ENCODE peak calls at places on chromosome 4, in eight cellular contexts. G is suprapubic skin, Q is brain microvascular endothelial cell, S is fibroblast of mammary gland, V is mammary epithelial cell, L is ovary, N is RWPE1, H is cardiac muscle cell. Z is an unnamed sample.

GRCh38 chr4:166808380-166808779 is 425.9 kb downstream of the SPOCK3 start:
- DNase-seq in S (no peak), Q (no peak), G (no peak), L (no peak), V (no peak), N (no peak), H (no peak), Z (no peak)

GRCh38 chr4:66014146-66014765 is 344.0 kb upstream of the EPHA5 start:
- DNase-seq in V (no peak), G (no peak), H (peak), L (no peak), N (no peak), Q (no peak), S (no peak), Z (no peak)

GRCh38 chr4:139085141-139085540 is 69.6 kb downstream of the NOCT start:
- DNase-seq in L (no peak), N (no peak), H (no peak), S (peak), Q (no peak), V (peak), G (no peak), Z (no peak)

GRCh38 chr4:146333187-146333894 is 119.0 kb downstream of the REELD1 start:
- DNase-seq in G (no peak), N (peak), S (peak), V (peak), Q (peak), L (no peak), H (no peak), Z (peak)

GRCh38 chr4:104693601-104694201 is 199.0 kb upstream of the CXXC4 start:
- DNase-seq in N (peak), H (no peak), L (no peak), S (peak), Q (no peak), V (peak), G (no peak), Z (peak)

GRCh38 chr4:166501941-166502382 is 628.9 kb downstream of the TLL1 start:
- DNase-seq in V (no peak), H (peak), L (no peak), N (peak), S (peak), Q (peak), G (no peak), Z (peak)

GRCh38 chr4:12179264-12179616 is 750.5 kb upstream of the HS3ST1 start:
- DNase-seq in S (no peak), G (no peak), L (peak), N (no peak), Q (no peak), V (no peak), H (peak), Z (no peak)

GRCh38 chr4:140748171-140748570 is 8.0 kb downstream of the TBC1D9 start:
- DNase-seq in G (no peak), N (no peak), L (no peak), S (no peak), H (no peak), Q (no peak), V (no peak), Z (no peak)

GRCh38 chr4:59571805-59572430 is 1628.2 kb upstream of the ADGRL3 start:
- DNase-seq in Q (no peak), V (no peak), H (no peak), S (no peak), N (no peak), G (no peak), L (no peak), Z (no peak)

GRCh38 chr4:150217192-150217591 is 138.9 kb downstream of the DCLK2 start:
- DNase-seq in V (peak), Q (peak), N (peak), S (peak), H (peak), L (no peak), G (no peak), Z (no peak)

GRCh38 chr4:180436366-180436765 is 1806.8 kb upstream of the TENM3 start:
- DNase-seq in S (no peak), H (no peak), N (no peak), Q (no peak), L (no peak), G (no peak), V (no peak), Z (no peak)

GRCh38 chr4:79050521-79050880 is 111.3 kb upstream of the PAQR3 start:
- DNase-seq in Q (no peak), L (no peak), G (no peak), N (no peak), V (no peak), H (no peak), S (no peak), Z (no peak)

GRCh38 chr4:79651516-79651915 is 243.5 kb upstream of the GK2 start:
- DNase-seq in S (no peak), G (no peak), H (no peak), V (no peak), Q (peak), L (no peak), N (no peak), Z (no peak)

GRCh38 chr4:184410748-184411147 is 63.6 kb downstream of the IRF2 start:
- DNase-seq in G (no peak), N (no peak), L (no peak), S (no peak), V (no peak), Q (no peak), H (no peak), Z (no peak)

GRCh38 chr4:183250831-183251230 is 69.2 kb downstream of the CLDN22 start:
- DNase-seq in G (no peak), L (no peak), Q (no peak), S (no peak), N (no peak), V (no peak), H (no peak), Z (no peak)

GRCh38 chr4:188053302-188053701 is 56.1 kb downstream of the TRIML2 start:
- DNase-seq in S (no peak), G (no peak), L (no peak), V (no peak), N (no peak), Q (no peak), H (no peak), Z (no peak)

GRCh38 chr4:64883087-64883926 is 474.1 kb upstream of the TECRL start:
- DNase-seq in G (no peak), S (no peak), V (no peak), N (no peak), H (no peak), Q (no peak), L (no peak), Z (peak)

GRCh38 chr4:69092190-69092589 is 4.1 kb upstream of the UGT2B7 start:
- DNase-seq in L (no peak), V (peak), N (peak), H (no peak), G (no peak), Q (peak), S (peak), Z (no peak)

GRCh38 chr4:140158234-140159030 is 4.4 kb upstream of the MAML3 start:
- DNase-seq in N (no peak), H (no peak), L (no peak), S (peak), V (no peak), Q (no peak), G (no peak), Z (no peak)

GRCh38 chr4:139935911-139936310 is 218.1 kb downstream of the MAML3 start:
- DNase-seq in G (no peak), S (no peak), H (no peak), N (no peak), L (no peak), Q (no peak), V (no peak), Z (no peak)

GRCh38 chr4:123599920-123600394 is 203.4 kb downstream of the SPRY1 start:
- DNase-seq in Q (peak), N (no peak), H (peak), S (peak), L (peak), G (peak), V (no peak), Z (peak)

GRCh38 chr4:153207561-153207960 is 3.3 kb downstream of the TRIM2 start:
- DNase-seq in V (no peak), L (no peak), Q (peak), S (peak), H (peak), N (peak), G (no peak), Z (no peak)

GRCh38 chr4:101328063-101328602 is 19.2 kb downstream of the PPP3CA start:
- DNase-seq in L (no peak), N (no peak), H (no peak), S (no peak), G (no peak), V (no peak), Q (no peak), Z (peak)

GRCh38 chr4:81257021-81257420 is 42.0 kb upstream of the PRKG2 start:
- DNase-seq in Q (peak), V (peak), L (no peak), S (peak), H (no peak), N (no peak), G (no peak), Z (no peak)

GRCh38 chr4:142516686-142517145 is 329.4 kb downstream of the INPP4B start:
- DNase-seq in V (peak), S (peak), N (peak), Q (no peak), L (no peak), G (no peak), H (peak), Z (no peak)

GRCh38 chr4:21512351-21512750 is 436.2 kb downstream of the KCNIP4 start:
- DNase-seq in S (peak), N (peak), L (no peak), Q (peak), H (peak), G (no peak), V (peak), Z (no peak)

GRCh38 chr4:145440292-145441007 is 41.2 kb upstream of the SMAD1 start:
- DNase-seq in H (no peak), V (no peak), S (no peak), N (no peak), G (no peak), Q (no peak), L (no peak), Z (no peak)

GRCh38 chr4:163148466-163149336 is 18.0 kb downstream of the NAF1 start:
- DNase-seq in H (no peak), N (no peak), Q (no peak), G (no peak), V (no peak), L (no peak), S (no peak), Z (no peak)

GRCh38 chr4:172983014-172983413 is 185.6 kb upstream of the GALNT7 start:
- DNase-seq in Q (no peak), V (no peak), N (no peak), S (peak), L (no peak), G (no peak), H (no peak), Z (no peak)

GRCh38 chr4:39713691-39714090 is 15.8 kb downstream of the UBE2K start:
- DNase-seq in G (no peak), S (peak), L (no peak), V (no peak), Q (no peak), N (no peak), H (no peak), Z (no peak)

GRCh38 chr4:105923507-105924238 is 28.4 kb downstream of the NPNT start:
- DNase-seq in Q (peak), V (peak), N (peak), G (no peak), L (no peak), S (peak), H (no peak), Z (no peak)

GRCh38 chr4:128163177-128164117 is 102.3 kb downstream of the LARP1B start:
- DNase-seq in L (no peak), G (no peak), S (peak), V (peak), H (no peak), N (peak), Q (no peak), Z (no peak)

GRCh38 chr4:133186845-133187244 is 37.8 kb downstream of the PCDH10 start:
- DNase-seq in V (no peak), Q (peak), G (no peak), S (no peak), H (no peak), N (no peak), L (no peak), Z (no peak)

GRCh38 chr4:28378109-28378830 is 1517.6 kb downstream of the STIM2 start:
- DNase-seq in V (no peak), G (no peak), Q (no peak), S (peak), H (no peak), L (no peak), N (no peak), Z (no peak)

GRCh38 chr4:128565565-128566186 is 243.8 kb upstream of the JADE1 start:
- DNase-seq in Q (no peak), L (peak), G (no peak), V (no peak), N (peak), H (peak), S (peak), Z (peak)

GRCh38 chr4:25535278-25535677 is 120.4 kb upstream of the SLC34A2 start:
- DNase-seq in L (no peak), S (no peak), G (no peak), Q (no peak), V (no peak), N (no peak), H (no peak), Z (no peak)

GRCh38 chr4:25528391-25528790 is 127.3 kb upstream of the SLC34A2 start:
- DNase-seq in G (no peak), S (no peak), H (no peak), V (no peak), L (no peak), N (no peak), Q (no peak), Z (no peak)

GRCh38 chr4:25533237-25533636 is 122.4 kb upstream of the SLC34A2 start:
- DNase-seq in H (no peak), G (no peak), L (no peak), N (no peak), V (no peak), S (no peak), Q (no peak), Z (no peak)

GRCh38 chr4:25532579-25532978 is 123.1 kb upstream of the SLC34A2 start:
- DNase-seq in H (no peak), N (no peak), V (no peak), G (no peak), Q (no peak), S (peak), L (no peak), Z (no peak)

GRCh38 chr4:25531272-25531671 is 124.4 kb upstream of the SLC34A2 start:
- DNase-seq in V (no peak), G (no peak), L (no peak), H (no peak), Q (no peak), N (no peak), S (no peak), Z (no peak)
- TF ChIP-seq CTCF in V (peak), G (no peak), L (no peak), H (peak), Q (peak), N (no peak), S (peak), Z (no peak)

DNA sequence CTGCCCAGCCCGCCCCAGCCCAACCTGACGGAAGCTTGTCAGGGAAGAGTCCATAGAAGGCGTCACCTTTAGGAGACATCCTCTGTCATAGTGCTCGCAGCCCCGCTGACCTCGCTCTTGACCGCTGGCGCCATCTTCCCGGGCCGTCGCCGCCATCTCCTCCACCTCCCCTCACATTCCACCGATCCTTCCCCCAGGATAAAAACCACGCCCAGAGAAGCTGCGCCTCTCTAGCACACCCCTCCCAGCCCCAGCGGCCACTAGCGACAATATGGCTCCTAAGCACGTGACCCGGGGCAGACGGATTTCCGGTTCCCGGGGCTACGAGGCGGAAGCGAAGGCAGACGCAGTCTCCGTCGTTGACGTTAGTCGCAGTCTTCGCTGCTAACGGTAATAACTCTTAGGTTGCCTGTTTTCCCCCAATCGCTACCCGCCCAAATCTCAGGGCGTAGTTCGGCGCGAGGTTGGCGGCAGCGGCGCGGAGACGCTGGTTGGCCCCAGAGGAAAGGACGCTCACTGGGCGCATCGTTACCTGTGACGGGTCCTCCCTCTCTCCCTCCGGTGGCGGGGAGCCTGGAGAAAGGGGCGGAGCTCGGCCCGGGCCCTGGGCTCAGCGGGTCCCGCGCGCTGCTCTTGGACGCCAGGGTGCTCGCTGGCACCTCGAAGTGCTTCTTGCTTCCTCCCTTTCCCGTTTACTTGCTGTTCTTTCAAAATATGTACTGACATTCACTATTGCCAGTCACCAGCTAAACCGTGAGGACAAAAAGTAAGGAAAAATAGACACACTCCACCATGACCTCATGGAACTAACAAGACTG is at the start of the genes RCHY1 and THAP6:
- DNase-seq in H (peak), L (peak), V (peak), Q (peak), G (peak), S (peak), N (peak), Z (peak)
- TF ChIP-seq CTCF in H (no peak), L (no peak), V (no peak), Q (peak), G (no peak), S (no peak), N (no peak), Z (no peak)

DNA sequence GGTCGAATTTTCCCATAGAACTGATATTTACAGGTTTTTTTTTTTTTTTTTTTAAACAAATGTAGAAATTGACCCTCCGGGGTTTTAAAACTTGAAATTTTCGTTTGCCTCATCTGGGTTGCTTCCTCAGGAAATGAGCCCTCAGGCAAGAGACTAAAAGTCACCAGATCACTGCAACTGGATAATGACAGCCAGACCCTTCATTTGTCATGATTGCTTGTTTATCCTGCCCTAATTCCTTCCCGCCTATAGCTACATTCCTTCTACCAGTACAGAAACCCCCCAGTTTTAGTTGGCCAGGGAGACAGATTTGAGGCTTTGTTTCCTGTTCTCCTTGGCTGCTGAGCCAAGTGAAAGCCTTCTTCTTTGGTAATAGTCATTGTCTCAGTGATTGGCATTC is 44.0 kb upstream of the IGFBP7 start:
- DNase-seq in S (no peak), V (peak), N (no peak), L (no peak), H (no peak), G (no peak), Q (no peak), Z (no peak)
- TF ChIP-seq CTCF in S (no peak), V (no peak), N (no peak), L (no peak), H (no peak), G (no peak), Q (no peak), Z (no peak)

DNA sequence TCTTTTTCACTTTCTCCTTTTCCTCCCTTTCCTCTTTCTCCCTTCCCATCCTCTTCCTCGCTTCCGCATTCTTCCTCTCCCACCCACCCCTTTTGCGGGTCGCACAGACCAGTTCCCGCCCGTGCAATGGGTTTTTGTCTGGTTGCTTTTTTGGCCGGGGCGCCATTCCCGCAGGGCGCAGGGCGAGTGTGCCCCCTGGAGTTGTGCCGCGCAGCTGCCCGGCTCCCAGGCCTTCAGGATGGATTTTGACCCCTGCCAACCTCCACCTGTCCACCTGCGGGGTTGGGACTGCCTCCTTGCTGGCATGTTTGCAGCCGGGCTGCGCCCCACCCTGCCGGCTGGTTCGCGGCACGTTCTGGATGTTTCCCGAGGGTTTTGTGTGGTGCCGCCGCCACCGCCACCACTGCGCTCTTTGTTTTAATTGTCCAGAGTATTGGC is 578 bp upstream of the SEL1L3 start:
- DNase-seq in Q (no peak), S (no peak), V (no peak), N (no peak), L (peak), G (no peak), H (peak), Z (peak)
- TF ChIP-seq CTCF in Q (peak), S (no peak), V (no peak), N (no peak), L (no peak), G (no peak), H (peak), Z (peak)

DNA sequence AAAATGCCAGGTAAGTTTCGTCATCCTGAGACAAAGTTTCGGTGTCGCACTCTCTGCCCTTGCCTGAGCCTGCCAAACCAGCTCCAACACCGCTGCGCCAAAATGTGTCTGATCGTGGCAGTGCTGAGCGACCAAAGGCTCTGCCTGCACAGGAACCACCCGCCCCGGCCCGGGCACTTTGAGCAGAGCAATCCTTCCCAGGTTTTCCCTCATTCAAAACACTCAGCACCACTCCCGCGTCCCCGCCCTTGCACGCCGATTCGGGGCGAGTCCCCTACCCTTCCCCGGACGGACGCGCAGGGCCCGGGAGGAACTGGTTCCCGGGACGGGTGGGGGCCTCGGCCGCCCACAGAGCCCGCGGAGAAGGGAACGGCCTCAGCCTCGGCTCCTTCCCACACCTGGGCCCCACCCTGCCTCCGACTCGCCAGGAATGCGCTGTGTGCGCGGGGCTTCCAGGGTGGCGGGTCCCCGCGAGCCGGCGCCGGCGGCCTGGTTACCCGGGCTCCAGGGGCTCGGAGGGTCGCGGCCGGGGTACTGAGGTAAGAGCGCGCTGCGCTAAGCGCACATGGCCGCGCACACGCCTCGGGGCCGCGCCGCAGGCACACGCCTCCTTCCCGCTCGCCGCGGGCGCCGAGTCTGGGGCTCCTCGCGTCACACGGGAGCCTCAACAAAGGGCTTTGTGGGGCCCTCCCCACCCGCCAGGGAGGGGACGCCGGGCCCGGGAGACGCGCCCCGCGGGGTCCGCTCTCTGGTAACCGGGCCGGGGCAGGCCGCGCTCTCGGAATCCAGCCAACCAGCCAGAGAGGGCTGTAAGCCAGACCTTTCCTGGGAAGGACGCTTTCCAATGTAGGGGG is at the start of gene C4orf36:
- DNase-seq in V (peak), G (peak), S (peak), Q (peak), H (peak), L (peak), N (peak), Z (peak)
- TF ChIP-seq CTCF in V (no peak), G (no peak), S (no peak), Q (peak), H (no peak), L (no peak), N (peak), Z (no peak)

Z was measured in activated CD8-positive, alpha-beta T cell treated with anti-CD3 and anti-CD28 coated beads for 36 hours.